ENCODE peak calls at places on chromosomes 7 and 10, in five cellular contexts. I, A, S, L and N are unnamed samples.

GRCh38 chr7:1028044-1028770 is 16.1 kb upstream of the GPR146 start:
- DNase-seq in I (peak; percentile 95), A (no peak), S (peak; percentile 88), L (peak; percentile 84), N (peak; percentile 82)

GRCh38 chr7:22598318-22598717 is 98.3 kb upstream of the STEAP1B start:
- DNase-seq in I (no peak), A (no peak), S (no peak), L (no peak), N (no peak)

GRCh38 chr10:74753295-74754211 is 72.8 kb upstream of the KAT6B start:
- DNase-seq in I (peak; percentile 59), A (no peak), S (no peak), L (peak; percentile 70), N (peak; percentile 98)

GRCh38 chr7:159118220-159118595 is 26.5 kb downstream of the VIPR2 start:
- DNase-seq in I (peak; percentile 17), A (no peak), S (no peak), L (no peak), N (no peak)

GRCh38 chr10:86023336-86023735 is 343.3 kb downstream of the GRID1 start:
- DNase-seq in I (no peak), A (no peak), S (no peak), L (no peak), N (no peak)

GRCh38 chr7:116097365-116098009 is 66.9 kb upstream of the TFEC start:
- DNase-seq in I (no peak), A (no peak), S (no peak), L (peak; percentile 63), N (peak; percentile 58)

GRCh38 chr10:69505636-69506318 is 54.5 kb downstream of the TSPAN15 start:
- DNase-seq in I (peak; percentile 62), A (peak; percentile 91), S (no peak), L (no peak), N (no peak)

GRCh38 chr10:31034041-31034918 is 2.6 kb upstream of the ZNF438 start:
- DNase-seq in I (no peak), A (no peak), S (no peak), L (peak; percentile 96), N (peak; percentile 98)

GRCh38 chr7:155545348-155545747 is 1.0 kb downstream of the CNPY1 start:
- DNase-seq in I (no peak), A (no peak), S (no peak), L (no peak), N (no peak)
- TF ChIP-seq CTCF in I (no peak), A (no peak), S (no peak), L (no peak), N (no peak)

GRCh38 chr7:42736931-42737330 is 174.9 kb downstream of the C7orf25 start:
- DNase-seq in I (no peak), A (no peak), S (no peak), L (no peak), N (no peak)
- TF ChIP-seq CTCF in I (no peak), A (no peak), S (no peak), L (peak; percentile 8), N (peak; percentile 24)

DNA sequence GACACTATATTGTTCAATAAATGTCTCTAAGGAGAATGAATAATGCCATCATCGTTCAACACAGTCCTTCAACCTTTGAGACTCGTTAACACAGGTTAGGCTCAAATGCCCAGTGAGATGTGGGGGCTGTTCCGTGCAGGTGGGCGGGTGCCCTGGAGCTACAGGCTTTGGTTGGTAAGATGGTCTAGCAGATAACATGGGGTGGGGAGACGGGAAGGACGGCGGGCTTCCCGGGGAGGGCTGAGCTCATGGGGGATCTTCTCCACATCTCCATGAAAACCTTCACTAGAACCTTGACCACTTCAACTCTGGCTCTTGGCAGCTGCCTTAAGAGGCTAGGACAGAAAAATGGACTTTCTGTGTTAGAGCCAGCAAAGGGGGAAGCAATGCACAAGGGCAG is 134.1 kb upstream of the TCERG1L start:
- DNase-seq in I (peak; percentile 21), A (no peak), S (no peak), L (no peak), N (no peak)
- TF ChIP-seq CTCF in I (no peak), A (no peak), S (no peak), L (no peak), N (no peak)

DNA sequence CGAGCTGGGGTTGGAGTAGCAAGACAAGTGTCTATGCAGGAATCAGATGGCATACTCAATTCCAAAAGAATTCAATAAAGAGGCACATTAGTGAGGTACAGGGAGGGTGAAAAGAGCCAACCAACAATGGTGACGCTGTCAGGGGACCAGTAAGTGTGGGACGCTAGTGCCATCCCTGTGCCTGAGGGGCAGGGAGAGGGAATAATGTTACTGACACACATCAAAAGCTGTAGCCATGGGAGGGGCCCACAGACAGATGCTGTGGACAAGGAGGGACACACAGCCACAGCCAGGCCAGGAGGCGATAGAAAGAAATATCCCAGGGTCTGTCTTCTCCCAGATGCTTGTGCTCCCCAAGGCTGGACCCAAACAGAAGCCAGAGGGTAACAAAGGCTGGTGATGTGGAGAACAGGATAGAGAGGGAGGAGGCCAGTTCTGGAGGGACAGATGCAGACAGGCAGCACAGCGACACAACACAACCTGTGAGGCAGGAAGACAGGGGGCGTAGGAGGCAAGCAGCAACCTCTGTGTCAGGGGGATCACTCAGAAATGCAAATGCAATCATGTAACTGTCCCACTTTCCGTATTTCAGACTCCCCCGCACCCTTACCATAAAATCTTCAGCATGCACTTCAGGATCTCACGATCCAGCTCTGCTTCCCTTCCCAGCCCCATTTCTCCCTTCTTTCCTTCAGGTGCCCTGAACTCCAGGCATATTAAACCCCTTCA is 240.5 kb upstream of the FZD8 start:
- DNase-seq in I (no peak), A (peak; percentile 82), S (no peak), L (no peak), N (no peak)
- TF ChIP-seq CTCF in I (no peak), A (no peak), S (no peak), L (no peak), N (no peak)

DNA sequence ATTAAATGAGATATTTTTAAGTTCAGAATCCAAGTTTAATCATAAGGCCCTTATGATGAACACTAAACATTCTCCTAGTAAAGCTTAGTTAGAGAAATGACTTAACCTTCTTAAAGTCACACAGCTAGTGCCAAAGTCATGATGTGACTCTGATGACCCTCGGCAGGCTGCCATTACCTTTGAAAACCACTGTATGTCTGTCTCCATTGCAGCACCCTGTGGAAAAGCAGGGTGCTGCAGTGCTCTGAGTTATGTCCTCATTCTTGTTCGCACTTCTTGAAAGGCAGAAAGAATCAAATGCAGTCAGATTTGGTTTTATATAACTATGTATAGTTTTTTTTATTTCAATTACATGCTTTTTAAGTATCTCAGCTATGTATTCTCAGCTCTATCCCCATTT is 105.0 kb downstream of the PHTF2 start:
- DNase-seq in I (no peak), A (no peak), S (no peak), L (peak; percentile 24), N (peak; percentile 22)
- TF ChIP-seq CTCF in I (no peak), A (no peak), S (no peak), L (peak; percentile 29), N (peak; percentile 30)

GRCh38 chr7:101691822-101692384 is 62.8 kb upstream of the MYL10 start:
- DNase-seq in I (no peak), A (no peak), S (no peak), L (no peak), N (no peak)
- TF ChIP-seq CTCF in I (no peak), A (no peak), S (no peak), L (no peak), N (no peak)